ENCODE peak calls at places on chromosomes 11 and 22, in nine cellular contexts. One of them, this sample, is unnamed.

GRCh38 chr11:75733346-75734107 is 15.9 kb downstream of the MOGAT2 start:
- DNase-seq in spleen: no peak
- DNase-seq in HFF-Myc: no peak
- DNase-seq in upper lobe of right lung: peak; percentile 74
- DNase-seq in activated T-helper 1 cell treated with Interleukin-2 at 50 U/mL for 16 hours: no peak
- DNase-seq in RPMI7951: peak; percentile 34
- DNase-seq in NCI-H524: no peak
- DNase-seq in activated naive CD8-positive, alpha-beta T cell treated with anti-CD3 and anti-CD28 coated beads, Interleukin-2, amount 10 ng/mL, durations not matched to agents 7 days and 5 days: no peak
- DNase-seq in neural crest cell: no peak
- DNase-seq in this sample: no peak

GRCh38 chr22:27667121-27667843 is 134.3 kb downstream of the MN1 start:
- DNase-seq in spleen: peak; percentile 44
- DNase-seq in HFF-Myc: no peak
- DNase-seq in upper lobe of right lung: no peak
- DNase-seq in activated T-helper 1 cell treated with Interleukin-2 at 50 U/mL for 16 hours: no peak
- DNase-seq in RPMI7951: peak; percentile 83
- DNase-seq in NCI-H524: no peak
- DNase-seq in activated naive CD8-positive, alpha-beta T cell treated with anti-CD3 and anti-CD28 coated beads, Interleukin-2, amount 10 ng/mL, durations not matched to agents 7 days and 5 days: no peak
- DNase-seq in neural crest cell: peak; percentile 34
- DNase-seq in this sample: no peak

GRCh38 chr11:116193321-116194114 is 579.3 kb downstream of the BUD13 start:
- DNase-seq in spleen: no peak
- DNase-seq in HFF-Myc: peak; percentile 3
- DNase-seq in upper lobe of right lung: peak; percentile 92
- DNase-seq in activated T-helper 1 cell treated with Interleukin-2 at 50 U/mL for 16 hours: no peak
- DNase-seq in RPMI7951: peak; percentile 64
- DNase-seq in NCI-H524: peak; percentile 13
- DNase-seq in activated naive CD8-positive, alpha-beta T cell treated with anti-CD3 and anti-CD28 coated beads, Interleukin-2, amount 10 ng/mL, durations not matched to agents 7 days and 5 days: no peak
- DNase-seq in neural crest cell: peak; percentile 45
- DNase-seq in this sample: peak; percentile 52

GRCh38 chr11:67013511-67014045 is 9.4 kb upstream of the SYT12 start:
- DNase-seq in spleen: no peak
- DNase-seq in HFF-Myc: no peak
- DNase-seq in upper lobe of right lung: no peak
- DNase-seq in activated T-helper 1 cell treated with Interleukin-2 at 50 U/mL for 16 hours: no peak
- DNase-seq in RPMI7951: no peak
- DNase-seq in NCI-H524: no peak
- DNase-seq in activated naive CD8-positive, alpha-beta T cell treated with anti-CD3 and anti-CD28 coated beads, Interleukin-2, amount 10 ng/mL, durations not matched to agents 7 days and 5 days: no peak
- DNase-seq in neural crest cell: no peak
- DNase-seq in this sample: no peak

GRCh38 chr11:10659339-10660216 is 34.0 kb downstream of the IRAG1 start:
- DNase-seq in spleen: no peak
- DNase-seq in HFF-Myc: peak; percentile 78
- DNase-seq in upper lobe of right lung: peak; percentile 81
- DNase-seq in activated T-helper 1 cell treated with Interleukin-2 at 50 U/mL for 16 hours: no peak
- DNase-seq in RPMI7951: peak; percentile 98
- DNase-seq in NCI-H524: no peak
- DNase-seq in activated naive CD8-positive, alpha-beta T cell treated with anti-CD3 and anti-CD28 coated beads, Interleukin-2, amount 10 ng/mL, durations not matched to agents 7 days and 5 days: no peak
- DNase-seq in neural crest cell: no peak
- DNase-seq in this sample: peak; percentile 90

GRCh38 chr11:72807021-72807693 is 7.1 kb upstream of the ATG16L2 start:
- DNase-seq in spleen: no peak
- DNase-seq in HFF-Myc: no peak
- DNase-seq in upper lobe of right lung: peak; percentile 65
- DNase-seq in activated T-helper 1 cell treated with Interleukin-2 at 50 U/mL for 16 hours: no peak
- DNase-seq in RPMI7951: no peak
- DNase-seq in NCI-H524: no peak
- DNase-seq in activated naive CD8-positive, alpha-beta T cell treated with anti-CD3 and anti-CD28 coated beads, Interleukin-2, amount 10 ng/mL, durations not matched to agents 7 days and 5 days: no peak
- DNase-seq in neural crest cell: no peak
- DNase-seq in this sample: no peak

GRCh38 chr11:75400110-75400865 is 970 bp downstream of the RPS3 start:
- DNase-seq in spleen: no peak
- DNase-seq in HFF-Myc: no peak
- DNase-seq in upper lobe of right lung: peak; percentile 6
- DNase-seq in activated T-helper 1 cell treated with Interleukin-2 at 50 U/mL for 16 hours: no peak
- DNase-seq in RPMI7951: peak; percentile 22
- DNase-seq in NCI-H524: no peak
- DNase-seq in activated naive CD8-positive, alpha-beta T cell treated with anti-CD3 and anti-CD28 coated beads, Interleukin-2, amount 10 ng/mL, durations not matched to agents 7 days and 5 days: no peak
- DNase-seq in neural crest cell: no peak
- DNase-seq in this sample: peak; percentile 18

GRCh38 chr11:35725880-35726279 is 63.3 kb downstream of the TRIM44 start:
- DNase-seq in spleen: no peak
- DNase-seq in HFF-Myc: peak; percentile 58
- DNase-seq in upper lobe of right lung: no peak
- DNase-seq in activated T-helper 1 cell treated with Interleukin-2 at 50 U/mL for 16 hours: no peak
- DNase-seq in RPMI7951: peak; percentile 89
- DNase-seq in NCI-H524: no peak
- DNase-seq in activated naive CD8-positive, alpha-beta T cell treated with anti-CD3 and anti-CD28 coated beads, Interleukin-2, amount 10 ng/mL, durations not matched to agents 7 days and 5 days: no peak
- DNase-seq in neural crest cell: no peak
- DNase-seq in this sample: peak; percentile 6

GRCh38 chr11:77322926-77323590 is 21.6 kb upstream of the GDPD4 start:
- DNase-seq in spleen: no peak
- DNase-seq in HFF-Myc: no peak
- DNase-seq in upper lobe of right lung: no peak
- DNase-seq in activated T-helper 1 cell treated with Interleukin-2 at 50 U/mL for 16 hours: no peak
- DNase-seq in RPMI7951: peak; percentile 53
- DNase-seq in NCI-H524: no peak
- DNase-seq in activated naive CD8-positive, alpha-beta T cell treated with anti-CD3 and anti-CD28 coated beads, Interleukin-2, amount 10 ng/mL, durations not matched to agents 7 days and 5 days: no peak
- DNase-seq in neural crest cell: no peak
- DNase-seq in this sample: no peak

GRCh38 chr11:66862559-66863037 is 5.7 kb downstream of the LRFN4 start:
- DNase-seq in spleen: no peak
- DNase-seq in HFF-Myc: no peak
- DNase-seq in upper lobe of right lung: no peak
- DNase-seq in activated T-helper 1 cell treated with Interleukin-2 at 50 U/mL for 16 hours: no peak
- DNase-seq in RPMI7951: no peak
- DNase-seq in NCI-H524: no peak
- DNase-seq in activated naive CD8-positive, alpha-beta T cell treated with anti-CD3 and anti-CD28 coated beads, Interleukin-2, amount 10 ng/mL, durations not matched to agents 7 days and 5 days: no peak
- DNase-seq in neural crest cell: no peak
- DNase-seq in this sample: no peak

GRCh38 chr11:2862950-2863618 is 22.5 kb downstream of the CDKN1C start:
- DNase-seq in spleen: no peak
- DNase-seq in HFF-Myc: no peak
- DNase-seq in upper lobe of right lung: no peak
- DNase-seq in activated T-helper 1 cell treated with Interleukin-2 at 50 U/mL for 16 hours: no peak
- DNase-seq in RPMI7951: no peak
- DNase-seq in NCI-H524: no peak
- DNase-seq in activated naive CD8-positive, alpha-beta T cell treated with anti-CD3 and anti-CD28 coated beads, Interleukin-2, amount 10 ng/mL, durations not matched to agents 7 days and 5 days: no peak
- DNase-seq in neural crest cell: peak; percentile 42
- DNase-seq in this sample: no peak

GRCh38 chr22:36160499-36160942 is at the start of gene APOL3:
- DNase-seq in spleen: peak; percentile 87
- DNase-seq in HFF-Myc: no peak
- DNase-seq in upper lobe of right lung: peak; percentile 78
- DNase-seq in activated T-helper 1 cell treated with Interleukin-2 at 50 U/mL for 16 hours: no peak
- DNase-seq in RPMI7951: peak; percentile 76
- DNase-seq in NCI-H524: no peak
- DNase-seq in activated naive CD8-positive, alpha-beta T cell treated with anti-CD3 and anti-CD28 coated beads, Interleukin-2, amount 10 ng/mL, durations not matched to agents 7 days and 5 days: no peak
- DNase-seq in neural crest cell: no peak
- DNase-seq in this sample: peak; percentile 70